ENCODE peak calls at places on chromosomes 5 and 9, in eight cellular contexts. U is fibroblast of mammary gland, R is GM12865, E is astrocyte of the cerebellum, F is SK-N-SH, N is kidney epithelial cell, T is HFFc6, Y is A549. B is an unnamed sample.

GRCh38 chr9:122526602-122527001 is 491 bp downstream of the OR1N1 start:
- DNase-seq in F (no peak), R (no peak), Y (no peak), T (no peak), U (no peak), E (no peak), N (no peak), B (no peak)

GRCh38 chr5:143063175-143063970 is 293.2 kb downstream of the ARHGAP26 start:
- DNase-seq in U (peak), Y (no peak), R (no peak), N (no peak), E (peak), F (no peak), T (no peak), B (no peak)

GRCh38 chr9:112378441-112379176 is 1.3 kb upstream of the HSDL2 start:
- DNase-seq in F (no peak), N (no peak), T (no peak), E (no peak), U (peak), Y (no peak), R (peak), B (no peak)

GRCh38 chr9:68546596-68547390 is 6.1 kb upstream of the TMEM252 start:
- DNase-seq in R (peak), E (no peak), N (no peak), F (no peak), Y (no peak), T (no peak), U (no peak), B (no peak)

GRCh38 chr5:9358961-9359686 is 186.8 kb downstream of the SEMA5A start:
- DNase-seq in N (peak), T (peak), E (peak), F (no peak), U (peak), Y (no peak), R (no peak), B (no peak)

GRCh38 chr5:120367896-120368634 is 96.0 kb upstream of the PRR16 start:
- DNase-seq in N (no peak), R (no peak), T (no peak), F (no peak), Y (no peak), U (no peak), E (no peak), B (no peak)

GRCh38 chr5:4766101-4766500 is 374.0 kb upstream of the ADAMTS16 start:
- DNase-seq in T (no peak), N (no peak), R (no peak), Y (no peak), U (no peak), E (no peak), F (no peak), B (no peak)

GRCh38 chr5:76351176-76351575 is 51.9 kb upstream of the IQGAP2 start:
- DNase-seq in T (no peak), E (no peak), F (no peak), U (no peak), R (peak), Y (no peak), N (no peak), B (no peak)

GRCh38 chr9:136799079-136799853 is 3.1 kb downstream of the CCDC183 start:
- DNase-seq in U (no peak), F (no peak), R (no peak), T (no peak), N (no peak), E (no peak), Y (no peak), B (no peak)

GRCh38 chr9:4774209-4774608 is 18.5 kb upstream of the RCL1 start:
- DNase-seq in E (no peak), F (no peak), R (no peak), U (peak), T (no peak), Y (no peak), N (no peak), B (no peak)

GRCh38 chr9:131001990-131002389 is 7.0 kb upstream of the LAMC3 start:
- DNase-seq in R (no peak), E (no peak), N (no peak), U (no peak), F (no peak), T (no peak), Y (no peak), B (no peak)

GRCh38 chr5:121315786-121316185 is 535.9 kb upstream of the FTMT start:
- DNase-seq in T (no peak), Y (no peak), F (no peak), N (no peak), R (no peak), E (no peak), U (no peak), B (no peak)

GRCh38 chr9:133142657-133143592 is 20.8 kb downstream of the GBGT1 start:
- DNase-seq in N (no peak), E (no peak), F (no peak), R (peak), Y (no peak), U (no peak), T (no peak), B (no peak)

GRCh38 chr9:98906273-98907040 is 37.2 kb upstream of the COL15A1 start:
- DNase-seq in F (no peak), E (no peak), U (peak), Y (no peak), N (no peak), T (no peak), R (no peak), B (no peak)

GRCh38 chr9:35333551-35333950 is 156.4 kb upstream of the RUSC2 start:
- DNase-seq in N (no peak), U (peak), E (no peak), F (no peak), R (no peak), T (peak), Y (no peak), B (no peak)

GRCh38 chr5:148454576-148454975 is 70.8 kb downstream of the FBXO38 start:
- DNase-seq in R (no peak), E (no peak), F (no peak), Y (no peak), N (no peak), U (no peak), T (no peak), B (no peak)

GRCh38 chr5:148458036-148458888 is 74.5 kb downstream of the FBXO38 start:
- DNase-seq in T (no peak), F (no peak), Y (no peak), E (no peak), R (no peak), U (no peak), N (no peak), B (no peak)

GRCh38 chr5:148455055-148455675 is 71.4 kb downstream of the FBXO38 start:
- DNase-seq in T (no peak), E (no peak), U (peak), Y (no peak), N (peak), R (no peak), F (no peak), B (no peak)

GRCh38 chr5:148459669-148460068 is 75.9 kb downstream of the FBXO38 start:
- DNase-seq in Y (no peak), F (no peak), U (no peak), R (no peak), N (no peak), T (no peak), E (no peak), B (no peak)

DNA sequence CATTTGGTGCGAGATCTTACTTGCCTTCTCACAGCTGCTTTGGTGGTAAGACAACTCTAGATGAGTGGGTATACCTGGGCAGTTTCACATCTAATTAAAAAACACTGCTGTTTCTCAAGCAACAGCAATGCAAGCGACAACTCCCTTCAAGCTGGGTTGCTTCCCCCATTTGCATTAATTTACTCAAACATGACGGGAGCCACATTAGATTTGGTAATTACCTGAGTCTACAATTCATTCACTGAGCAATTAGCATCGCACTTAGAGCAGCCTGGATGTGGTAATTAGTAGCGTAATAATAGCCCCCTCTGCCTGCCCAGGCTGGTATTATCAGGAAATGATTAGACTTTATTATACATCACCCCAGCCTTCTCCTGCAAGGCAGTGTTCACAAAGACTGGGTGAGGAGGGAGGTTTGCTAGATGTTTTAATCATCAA is 73.4 kb downstream of the FBXO38 start:
- DNase-seq in U (no peak), T (no peak), R (peak), Y (peak), F (peak), E (no peak), N (no peak), B (no peak)
- TF ChIP-seq CTCF in U (peak), T (peak), R (peak), Y (peak), F (peak), E (peak), N (peak), B (no peak)

GRCh38 chr5:132677191-132677590 is 3.4 kb downstream of the IL4 start:
- DNase-seq in R (no peak), E (peak), F (no peak), T (peak), Y (peak), N (peak), U (peak), B (peak)
- TF ChIP-seq CTCF in R (no peak), E (peak), F (peak), T (peak), Y (peak), N (peak), U (peak), B (peak)

GRCh38 chr5:177306674-177307543 is 3.3 kb downstream of the PRELID1 start:
- DNase-seq in Y (no peak), T (no peak), U (peak), E (no peak), F (no peak), N (no peak), R (peak), B (no peak)
- TF ChIP-seq CTCF in Y (no peak), T (peak), U (no peak), E (no peak), F (no peak), N (no peak), R (no peak), B (no peak)

GRCh38 chr5:146475190-146475801 is 28.2 kb downstream of the TCERG1 start:
- DNase-seq in E (no peak), N (no peak), F (no peak), Y (no peak), T (no peak), U (peak), R (no peak), B (no peak)
- TF ChIP-seq CTCF in E (peak), N (peak), F (peak), Y (no peak), T (peak), U (peak), R (peak), B (peak)

GRCh38 chr9:97502222-97502983 is 937 bp downstream of the TMOD1 start:
- DNase-seq in F (no peak), E (no peak), R (peak), N (no peak), Y (no peak), T (no peak), U (no peak), B (no peak)
- TF ChIP-seq CTCF in F (no peak), E (no peak), R (no peak), N (no peak), Y (no peak), T (no peak), U (no peak), B (no peak)

GRCh38 chr9:120505186-120505585 is 74.8 kb downstream of the CDK5RAP2 start:
- DNase-seq in T (no peak), N (no peak), F (no peak), E (no peak), R (no peak), Y (no peak), U (peak), B (no peak)
- TF ChIP-seq CTCF in T (no peak), N (no peak), F (no peak), E (no peak), R (no peak), Y (no peak), U (peak), B (peak)

DNA sequence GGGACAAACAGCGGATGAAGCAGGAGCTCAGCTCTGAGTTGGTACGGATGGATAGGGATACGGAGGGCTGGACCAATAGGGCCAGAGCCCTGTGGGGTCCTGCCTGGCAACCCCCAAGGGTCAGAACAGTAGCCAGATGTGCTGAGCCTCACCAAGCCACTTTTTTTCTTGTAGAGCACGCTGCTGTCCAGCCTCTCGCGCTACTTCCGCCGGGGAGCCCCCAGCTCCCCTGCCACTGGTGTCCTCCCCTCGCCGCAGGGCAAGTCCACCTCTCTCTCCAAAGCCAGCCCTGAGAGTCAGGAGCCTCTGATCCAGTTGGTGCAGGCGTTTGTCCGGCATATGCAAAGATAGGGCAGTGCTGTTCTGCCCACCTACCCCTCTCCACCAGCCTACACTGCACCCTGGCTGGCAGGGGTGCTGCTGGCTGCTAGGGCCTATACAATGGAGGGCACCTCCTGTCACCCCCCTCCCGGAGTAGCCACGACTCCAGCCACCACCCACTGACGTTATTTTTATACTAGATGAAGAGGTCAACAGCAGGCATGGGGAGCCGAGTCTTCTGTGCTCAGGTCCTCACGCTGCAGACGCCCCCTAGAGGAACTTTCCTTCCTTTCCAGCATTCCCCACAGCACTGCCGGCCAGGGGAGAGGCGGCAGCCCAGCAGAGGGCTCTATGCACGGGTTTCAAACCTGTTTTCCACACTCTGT is 21.6 kb downstream of the SH3GLB2 start:
- DNase-seq in F (peak), Y (peak), U (peak), R (peak), T (peak), E (peak), N (no peak), B (peak)
- TF ChIP-seq CTCF in F (peak), Y (peak), U (peak), R (peak), T (peak), E (peak), N (peak), B (peak)

DNA sequence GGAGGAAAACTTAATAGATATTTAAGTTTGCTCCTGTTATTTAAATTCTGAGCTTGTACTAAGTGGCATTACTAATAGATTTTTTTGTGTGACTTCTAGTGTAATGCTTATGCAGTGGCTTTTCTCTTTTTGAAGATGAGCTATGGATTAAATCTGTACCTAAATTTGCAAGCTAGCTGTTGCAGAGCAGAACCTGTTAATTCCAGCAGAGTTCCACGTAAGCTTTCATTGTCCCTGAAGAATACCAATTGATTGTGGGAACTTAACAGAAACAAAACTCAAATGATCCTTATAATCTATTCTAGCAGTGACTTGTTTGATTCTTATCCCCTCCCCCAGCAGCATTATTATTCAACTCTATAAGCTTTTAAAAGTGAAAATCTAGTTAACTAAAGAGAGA is 51.7 kb downstream of the MAN2A1 start:
- DNase-seq in N (no peak), E (no peak), T (no peak), R (no peak), Y (no peak), U (no peak), F (no peak), B (no peak)
- TF ChIP-seq CTCF in N (no peak), E (no peak), T (no peak), R (no peak), Y (no peak), U (no peak), F (no peak), B (no peak)

GRCh38 chr5:141758316-141758965 is 76.4 kb upstream of the ARAP3 start:
- DNase-seq in Y (no peak), N (no peak), T (no peak), R (no peak), U (no peak), E (no peak), F (no peak), B (no peak)

GRCh38 chr5:141760193-141760592 is 78.2 kb upstream of the ARAP3 start:
- DNase-seq in U (peak), F (no peak), T (no peak), Y (no peak), E (no peak), R (no peak), N (no peak), B (no peak)

GRCh38 chr5:141756196-141756595 is 74.2 kb upstream of the ARAP3 start:
- DNase-seq in N (no peak), T (no peak), F (no peak), U (no peak), E (no peak), Y (no peak), R (no peak), B (no peak)

GRCh38 chr5:141753971-141754713 is 72.1 kb upstream of the ARAP3 start:
- DNase-seq in E (peak), U (peak), F (no peak), T (no peak), Y (peak), N (no peak), R (peak), B (no peak)

DNA sequence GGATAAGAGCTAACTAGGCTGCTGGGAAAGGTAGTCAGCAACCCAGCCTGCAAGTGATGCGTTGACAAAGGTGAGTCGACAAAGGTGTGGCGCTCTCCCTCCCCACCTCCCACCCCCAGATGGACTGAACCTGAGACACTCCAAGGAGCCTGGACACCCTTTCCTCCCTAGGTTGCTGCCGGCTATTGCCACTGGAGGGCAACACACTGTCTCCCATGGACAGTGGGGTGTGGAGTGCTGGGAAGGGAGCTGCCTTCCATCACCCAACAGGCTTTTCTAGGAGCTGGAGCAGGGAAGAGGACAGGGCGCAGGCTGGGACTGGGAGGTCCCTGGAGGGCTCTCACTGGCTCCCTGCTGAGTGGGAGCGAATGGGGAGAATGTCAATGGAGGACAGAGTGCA is 75.4 kb upstream of the ARAP3 start:
- DNase-seq in U (peak), E (no peak), T (peak), R (no peak), Y (peak), F (peak), N (no peak), B (no peak)
- TF ChIP-seq CTCF in U (peak), E (peak), T (peak), R (no peak), Y (peak), F (peak), N (peak), B (peak)